ENCODE peak calls at places on chromosomes 7 and 10, in four cellular contexts. J is lower lobe of right lung, Q is prostate gland, K is coronary artery. X is an unnamed sample.

GRCh38 chr7:93060025-93060424 is 57.8 kb downstream of the SAMD9 start:
- DNase-seq in J (no peak), Q (no peak), K (no peak), X (no peak)

GRCh38 chr10:99993994-99994689 is 15.6 kb downstream of the DNMBP start:
- DNase-seq in J (peak; percentile 75), Q (no peak), K (no peak), X (peak; percentile 83)

GRCh38 chr10:113475381-113475807 is 77.5 kb upstream of the HABP2 start:
- DNase-seq in J (no peak), Q (peak; percentile 77), K (no peak), X (no peak)

GRCh38 chr7:31327071-31327470 is 13.5 kb downstream of the NEUROD6 start:
- DNase-seq in J (no peak), Q (no peak), K (no peak), X (no peak)

GRCh38 chr7:130127404-130128395 is 57.4 kb downstream of the KLHDC10 start:
- DNase-seq in J (no peak), Q (no peak), K (no peak), X (no peak)

GRCh38 chr7:106681815-106682495 is 21.0 kb upstream of the CCDC71L start:
- DNase-seq in J (no peak), Q (no peak), K (no peak), X (no peak)

GRCh38 chr7:96266580-96266979 is 55.3 kb downstream of the SLC25A13 start:
- DNase-seq in J (no peak), Q (no peak), K (no peak), X (no peak)

GRCh38 chr10:100634034-100634433 is 98.3 kb downstream of the HIF1AN start:
- DNase-seq in J (no peak), Q (no peak), K (no peak), X (no peak)

GRCh38 chr10:7533657-7534479 is 123.0 kb upstream of the SFMBT2 start:
- DNase-seq in J (no peak), Q (no peak), K (no peak), X (no peak)

GRCh38 chr7:65339257-65339656 is 34.4 kb upstream of the ZNF92 start:
- DNase-seq in J (no peak), Q (no peak), K (no peak), X (no peak)

GRCh38 chr10:110137142-110137545 is 70.3 kb upstream of the MXI1 start:
- DNase-seq in J (no peak), Q (peak; percentile 14), K (no peak), X (no peak)

GRCh38 chr10:8498881-8499280 is 444.4 kb downstream of the GATA3 start:
- DNase-seq in J (no peak), Q (no peak), K (no peak), X (no peak)

GRCh38 chr10:133489816-133490588 is 36.3 kb downstream of the SCART1 start:
- DNase-seq in J (no peak), Q (no peak), K (no peak), X (no peak)

GRCh38 chr10:6115411-6115800 is 26.6 kb downstream of the RBM17 start:
- DNase-seq in J (no peak), Q (no peak), K (no peak), X (no peak)

GRCh38 chr7:24227603-24228359 is 56.2 kb upstream of the NPY start:
- DNase-seq in J (no peak), Q (no peak), K (no peak), X (no peak)

GRCh38 chr10:68095176-68095575 is 14.1 kb upstream of the MYPN start:
- DNase-seq in J (no peak), Q (no peak), K (no peak), X (no peak)

GRCh38 chr10:59240581-59241183 is 64.2 kb downstream of the PHYHIPL start:
- DNase-seq in J (no peak), Q (peak; percentile 12), K (no peak), X (no peak)

GRCh38 chr10:50554381-50554994 is 69.3 kb downstream of the SGMS1 start:
- DNase-seq in J (no peak), Q (no peak), K (no peak), X (no peak)

GRCh38 chr7:106737202-106737562 is 76.2 kb upstream of the CCDC71L start:
- DNase-seq in J (no peak), Q (no peak), K (no peak), X (no peak)

GRCh38 chr7:641269-641671 is 85.2 kb upstream of the DNAAF5 start:
- DNase-seq in J (no peak), Q (no peak), K (no peak), X (no peak)

GRCh38 chr7:99036531-99037175 is 107.3 kb downstream of the SMURF1 start:
- DNase-seq in J (no peak), Q (no peak), K (no peak), X (peak; percentile 86)

GRCh38 chr10:17912764-17913163 is 39.0 kb upstream of the SLC39A12 start:
- DNase-seq in J (no peak), Q (no peak), K (no peak), X (no peak)

GRCh38 chr7:120278773-120279172 is 5.8 kb downstream of the KCND2 start:
- DNase-seq in J (no peak), Q (no peak), K (no peak), X (no peak)

GRCh38 chr7:74479961-74480829 is 26.5 kb downstream of the GTF2IRD1 start:
- DNase-seq in J (peak; percentile 87), Q (peak; percentile 79), K (peak; percentile 96), X (peak; percentile 97)

GRCh38 chr7:93890041-93890463 is 501 bp downstream of the TFPI2 start:
- DNase-seq in J (peak; percentile 43), Q (peak; percentile 6), K (no peak), X (no peak)

GRCh38 chr10:33015798-33016547 is 57.9 kb upstream of the ITGB1 start:
- DNase-seq in J (no peak), Q (no peak), K (no peak), X (no peak)

GRCh38 chr7:997404-998395 is 14.7 kb downstream of the CYP2W1 start:
- DNase-seq in J (no peak), Q (no peak), K (no peak), X (no peak)

GRCh38 chr10:27258838-27259532 is 18.4 kb upstream of the ACBD5 start:
- DNase-seq in J (no peak), Q (no peak), K (no peak), X (no peak)

X was measured in tibial artery.